ENCODE peak calls at places on chromosomes 1 and 21, in six cellular contexts. X is A549, M is skeletal muscle cell, D is tibial nerve, S is left lung, W is mucosa of descending colon. H is an unnamed sample.
A peak's percentile ranks its signal among the peaks of the same experiment; 100 is the strongest.

GRCh38 chr1:71228727-71229371 is 148.0 kb upstream of the ZRANB2 start:
- DNase-seq in M (no peak), D (no peak), X (no peak), W (no peak), S (no peak), H (no peak)

GRCh38 chr1:181778630-181779285 is 282.8 kb downstream of the ZNF648 start:
- DNase-seq in M (no peak), X (peak; percentile 6), W (no peak), D (no peak), S (no peak), H (no peak)

GRCh38 chr1:167538657-167539056 is 14.9 kb downstream of the CREG1 start:
- DNase-seq in S (no peak), M (no peak), W (no peak), D (no peak), X (peak; percentile 48), H (no peak)

GRCh38 chr1:43987159-43988022 is 4.0 kb upstream of the CCDC24 start:
- DNase-seq in W (no peak), S (no peak), X (no peak), D (no peak), M (no peak), H (no peak)

GRCh38 chr1:103569493-103569892 is 1.9 kb upstream of the AMY2B start:
- DNase-seq in S (no peak), W (no peak), M (no peak), X (no peak), D (no peak), H (no peak)

GRCh38 chr1:91569411-91570104 is 68.9 kb downstream of the CDC7 start:
- DNase-seq in W (peak; percentile 53), D (peak; percentile 78), M (peak; percentile 98), S (peak; percentile 88), X (peak; percentile 46), H (no peak)

GRCh38 chr1:81847063-81847462 is 46.3 kb downstream of the ADGRL2 start:
- DNase-seq in S (no peak), M (no peak), D (no peak), W (no peak), X (no peak), H (no peak)

GRCh38 chr1:171468120-171468790 is 17.1 kb upstream of the PRRC2C start:
- DNase-seq in M (no peak), X (peak; percentile 16), W (no peak), S (no peak), D (no peak), H (no peak)

GRCh38 chr1:160117709-160118183 is 2.2 kb downstream of the ATP1A2 start:
- DNase-seq in M (no peak), X (no peak), S (peak; percentile 56), D (peak; percentile 41), W (no peak), H (peak; percentile 86)

GRCh38 chr1:24704411-24705259 is 40.6 kb upstream of the CLIC4 start:
- DNase-seq in D (no peak), W (no peak), M (no peak), X (peak; percentile 68), S (no peak), H (peak; percentile 96)

GRCh38 chr1:31672988-31673387 is 28.3 kb upstream of the PEF1 start:
- DNase-seq in W (no peak), X (no peak), D (no peak), M (peak; percentile 36), S (no peak), H (no peak)

GRCh38 chr1:45018599-45019230 is 6.7 kb downstream of the UROD start:
- DNase-seq in M (no peak), X (peak; percentile 62), W (peak; percentile 84), S (peak; percentile 58), D (no peak), H (peak; percentile 49)

GRCh38 chr1:81549588-81550127 is 251.1 kb upstream of the ADGRL2 start:
- DNase-seq in D (no peak), X (peak; percentile 38), M (no peak), W (peak; percentile 32), S (no peak), H (no peak)

GRCh38 chr1:194043984-194044755 is 857.8 kb upstream of the B3GALT2 start:
- DNase-seq in W (no peak), S (no peak), D (no peak), X (no peak), M (no peak), H (no peak)

GRCh38 chr1:66761273-66761672 is 9.0 kb downstream of the DYNLT5 start:
- DNase-seq in D (no peak), M (no peak), X (no peak), W (no peak), S (no peak), H (no peak)

GRCh38 chr1:117658676-117659075 is 52.8 kb downstream of the TENT5C start:
- DNase-seq in X (no peak), D (no peak), M (no peak), S (no peak), W (peak; percentile 63), H (no peak)

GRCh38 chr1:59163268-59164092 is 133.4 kb upstream of the FGGY start:
- DNase-seq in D (no peak), S (no peak), W (no peak), M (peak; percentile 83), X (no peak), H (no peak)

GRCh38 chr1:10693497-10694273 is 102.8 kb downstream of the CASZ1 start:
- DNase-seq in S (no peak), M (no peak), D (no peak), W (peak; percentile 53), X (no peak), H (no peak)

GRCh38 chr1:115182012-115182715 is 92.9 kb upstream of the TSPAN2 start:
- DNase-seq in X (peak; percentile 40), W (no peak), S (no peak), M (no peak), D (no peak), H (no peak)

GRCh38 chr1:61453111-61453961 is 271.6 kb downstream of the TM2D1 start:
- DNase-seq in W (peak; percentile 94), S (peak; percentile 88), X (peak; percentile 97), M (peak; percentile 94), D (peak; percentile 89), H (peak; percentile 92)

GRCh38 chr1:45243476-45244343 is 37.3 kb upstream of the ZSWIM5 start:
- DNase-seq in X (no peak), W (no peak), M (no peak), S (no peak), D (no peak), H (no peak)

GRCh38 chr21:45504021-45504515 is 38.2 kb downstream of the SLC19A1 start:
- DNase-seq in M (no peak), X (no peak), S (peak; percentile 25), D (no peak), W (no peak), H (no peak)

GRCh38 chr1:36168538-36168937 is 12.6 kb downstream of the MAP7D1 start:
- DNase-seq in X (no peak), S (no peak), M (no peak), D (no peak), W (no peak), H (no peak)

GRCh38 chr1:224042557-224043118 is 71.3 kb upstream of the FBXO28 start:
- DNase-seq in W (no peak), D (no peak), X (no peak), S (no peak), M (no peak), H (no peak)

GRCh38 chr21:41868062-41868710 is 11.0 kb downstream of the PRDM15 start:
- DNase-seq in M (no peak), S (no peak), D (no peak), W (no peak), X (no peak), H (no peak)

GRCh38 chr21:40047211-40047610 is 180.0 kb downstream of the PCP4 start:
- DNase-seq in M (no peak), D (no peak), S (no peak), X (no peak), W (no peak), H (no peak)

H was measured in globus pallidus.